ENCODE peak calls at places on chromosomes 5 and 9, in six cellular contexts. H is heart left ventricle; B is naive B cell; U is activated CD8-positive, alpha-beta T cell treated with anti-CD3 and anti-CD28 coated beads for 36 hours; R is effector memory CD8-positive, alpha-beta T cell; N is stimulated activated naive CD8-positive, alpha-beta T cell treated with anti-CD3 and anti-CD28 coated beads, Interleukin-15, amount 100 ng/mL, for 72 hours. M is an unnamed sample.

GRCh38 chr9:76512826-76513225 is 53.8 kb downstream of the GCNT1 start:
- ATAC-seq in H (no peak), B (no peak), U (no peak), R (no peak), N (no peak), M (no peak)

GRCh38 chr9:121331992-121332685 is 37.9 kb downstream of the STOM start:
- ATAC-seq in H (no peak), B (no peak), U (no peak), R (no peak), N (no peak), M (no peak)

GRCh38 chr9:82651474-82651873 is 411.5 kb downstream of the RASEF start:
- ATAC-seq in H (no peak), B (no peak), U (no peak), R (no peak), N (no peak), M (peak)

GRCh38 chr5:53262348-53262970 is 152.9 kb upstream of the MOCS2 start:
- ATAC-seq in H (no peak), B (no peak), U (no peak), R (no peak), N (no peak), M (no peak)

GRCh38 chr5:74897049-74897448 is 30.9 kb upstream of the FAM169A start:
- ATAC-seq in H (no peak), B (no peak), U (no peak), R (no peak), N (no peak), M (no peak)

GRCh38 chr9:89137548-89138462 is 40.8 kb downstream of the SHC3 start:
- ATAC-seq in H (no peak), B (no peak), U (peak), R (no peak), N (peak), M (no peak)

GRCh38 chr5:133953568-133954145 is 14.8 kb downstream of the C5orf15 start:
- ATAC-seq in H (peak), B (no peak), U (no peak), R (no peak), N (no peak), M (no peak)

GRCh38 chr9:68897557-68898145 is 116.3 kb downstream of the PRKACG start:
- ATAC-seq in H (no peak), B (no peak), U (no peak), R (no peak), N (no peak), M (no peak)

GRCh38 chr9:114247491-114247890 is 75.4 kb upstream of the ORM1 start:
- ATAC-seq in H (no peak), B (no peak), U (no peak), R (no peak), N (no peak), M (no peak)

GRCh38 chr5:80904533-80905187 is 55.5 kb upstream of the RASGRF2 start:
- ATAC-seq in H (no peak), B (no peak), U (no peak), R (no peak), N (no peak), M (no peak)

GRCh38 chr9:81798606-81799005 is 109.3 kb upstream of the TLE1 start:
- ATAC-seq in H (no peak), B (no peak), U (no peak), R (no peak), N (no peak), M (no peak)

GRCh38 chr9:136587944-136588662 is 42.3 kb upstream of the NOTCH1 start:
- ATAC-seq in H (no peak), B (no peak), U (peak), R (no peak), N (no peak), M (no peak)

GRCh38 chr9:89059925-89060506 is 68.7 kb downstream of the S1PR3 start:
- ATAC-seq in H (no peak), B (no peak), U (no peak), R (no peak), N (peak), M (peak)

GRCh38 chr5:178145965-178146820 is 7.5 kb downstream of the NHP2 start:
- ATAC-seq in H (no peak), B (peak), U (peak), R (peak), N (peak), M (peak)

GRCh38 chr9:79778581-79778980 is 206.8 kb downstream of the TLE4 start:
- ATAC-seq in H (no peak), B (no peak), U (no peak), R (no peak), N (no peak), M (no peak)

GRCh38 chr5:175579742-175580432 is 78.0 kb upstream of the HRH2 start:
- ATAC-seq in H (no peak), B (no peak), U (peak), R (no peak), N (peak), M (no peak)

GRCh38 chr5:142446131-142446959 is 121.5 kb upstream of the SPRY4 start:
- ATAC-seq in H (peak), B (no peak), U (no peak), R (no peak), N (no peak), M (no peak)

GRCh38 chr5:88425124-88425523 is 156.5 kb upstream of the TMEM161B start:
- ATAC-seq in H (no peak), B (no peak), U (no peak), R (no peak), N (no peak), M (no peak)

GRCh38 chr5:107526263-107526937 is 144.3 kb downstream of the EFNA5 start:
- ATAC-seq in H (no peak), B (no peak), U (no peak), R (no peak), N (no peak), M (no peak)

GRCh38 chr9:4614627-4615026 is 47.5 kb upstream of the PLPP6 start:
- ATAC-seq in H (no peak), B (no peak), U (no peak), R (no peak), N (no peak), M (no peak)

GRCh38 chr9:99012957-99013512 is 69.3 kb downstream of the COL15A1 start:
- ATAC-seq in H (peak), B (no peak), U (peak), R (peak), N (peak), M (no peak)

GRCh38 chr5:1948663-1949191 is 66.0 kb upstream of the IRX4 start:
- ATAC-seq in H (peak), B (no peak), U (no peak), R (no peak), N (no peak), M (no peak)

GRCh38 chr9:135886147-135886981 is 21.0 kb downstream of the CAMSAP1 start:
- ATAC-seq in H (no peak), B (no peak), U (no peak), R (no peak), N (no peak), M (no peak)

GRCh38 chr5:92641031-92641962 is 939.7 kb downstream of the NR2F1-AS1 start:
- ATAC-seq in H (no peak), B (no peak), U (no peak), R (no peak), N (no peak), M (no peak)

GRCh38 chr5:122996102-122996501 is 40.4 kb downstream of the PPIC start:
- ATAC-seq in H (no peak), B (no peak), U (no peak), R (no peak), N (no peak), M (no peak)

GRCh38 chr9:128577206-128577605 is 24.8 kb downstream of the SPTAN1 start:
- ATAC-seq in H (no peak), B (no peak), U (no peak), R (no peak), N (no peak), M (no peak)

GRCh38 chr9:114080773-114081440 is 2.8 kb upstream of the AMBP start:
- ATAC-seq in H (no peak), B (no peak), U (no peak), R (no peak), N (no peak), M (no peak)

GRCh38 chr9:106862946-106863740 is at the start of gene ZNF462:
- ATAC-seq in H (peak), B (no peak), U (no peak), R (peak), N (peak), M (no peak)

GRCh38 chr5:40497573-40497972 is 182.1 kb upstream of the PTGER4 start:
- ATAC-seq in H (no peak), B (no peak), U (peak), R (no peak), N (peak), M (no peak)

GRCh38 chr9:112120046-112120373 is 55.1 kb downstream of the SUSD1 start:
- ATAC-seq in H (no peak), B (no peak), U (no peak), R (no peak), N (no peak), M (no peak)

GRCh38 chr5:177071671-177072385 is 14.9 kb upstream of the FGFR4 start:
- ATAC-seq in H (peak), B (peak), U (peak), R (peak), N (peak), M (peak)

GRCh38 chr5:55691265-55692105 is 20.6 kb downstream of the SLC38A9 start:
- ATAC-seq in H (peak), B (no peak), U (peak), R (peak), N (peak), M (no peak)

GRCh38 chr5:6805835-6806234 is 92.6 kb downstream of the TENT4A start:
- ATAC-seq in H (no peak), B (no peak), U (no peak), R (no peak), N (no peak), M (no peak)

M was measured in stimulated activated memory B cell treated with anti-CD40 and anti-IgM and Interleukin-4, amounts not matched to agents 10 μg/mL and 1 μg/mL and 100 μg/mL, for 72 hours.